ENCODE peak calls at places on chromosomes 4 and X, in six cellular contexts. C is Caco-2, G is aorta, R is HepG2, Z is IMR-90, I is astrocyte. L is an unnamed sample.
A peak's percentile ranks its signal among the peaks of the same experiment; 100 is the strongest.

GRCh38 chrX:121570072-121570841 is 522.8 kb downstream of the GLUD2 start:
- DNase-seq in C (no peak), G (no peak), R (no peak), Z (no peak), I (no peak), L (no peak)

GRCh38 chrX:34638116-34638515 is 19.0 kb downstream of the TMEM47 start:
- DNase-seq in C (no peak), G (no peak), R (peak; percentile 1), Z (peak; percentile 54), I (no peak), L (no peak)

GRCh38 chr4:57074753-57075152 is 35.4 kb downstream of the IGFBP7 start:
- DNase-seq in C (no peak), G (no peak), R (no peak), Z (peak; percentile 88), I (peak; percentile 86), L (no peak)

GRCh38 chrX:124085063-124085462 is 123.6 kb downstream of the STAG2 start:
- DNase-seq in C (no peak), G (no peak), R (no peak), Z (no peak), I (no peak), L (no peak)

GRCh38 chr4:150237110-150237852 is 159.0 kb downstream of the DCLK2 start:
- DNase-seq in C (no peak), G (no peak), R (no peak), Z (peak; percentile 98), I (peak; percentile 98), L (peak; percentile 76)

GRCh38 chrX:9943420-9943819 is 23.7 kb upstream of the CLDN34 start:
- DNase-seq in C (no peak), G (no peak), R (no peak), Z (no peak), I (no peak), L (no peak)

GRCh38 chrX:13605611-13606010 is 36.2 kb downstream of the EGFL6 start:
- DNase-seq in C (no peak), G (no peak), R (no peak), Z (no peak), I (no peak), L (no peak)

GRCh38 chr4:166726832-166727231 is 507.5 kb downstream of the SPOCK3 start:
- DNase-seq in C (no peak), G (no peak), R (no peak), Z (no peak), I (no peak), L (no peak)

GRCh38 chrX:22060451-22060940 is 28.4 kb downstream of the PHEX start:
- DNase-seq in C (no peak), G (no peak), R (no peak), Z (peak; percentile 55), I (peak; percentile 33), L (no peak)

GRCh38 chr4:8048856-8049686 is 109.4 kb upstream of the AFAP1 start:
- DNase-seq in C (no peak), G (no peak), R (no peak), Z (no peak), I (no peak), L (no peak)

DNA sequence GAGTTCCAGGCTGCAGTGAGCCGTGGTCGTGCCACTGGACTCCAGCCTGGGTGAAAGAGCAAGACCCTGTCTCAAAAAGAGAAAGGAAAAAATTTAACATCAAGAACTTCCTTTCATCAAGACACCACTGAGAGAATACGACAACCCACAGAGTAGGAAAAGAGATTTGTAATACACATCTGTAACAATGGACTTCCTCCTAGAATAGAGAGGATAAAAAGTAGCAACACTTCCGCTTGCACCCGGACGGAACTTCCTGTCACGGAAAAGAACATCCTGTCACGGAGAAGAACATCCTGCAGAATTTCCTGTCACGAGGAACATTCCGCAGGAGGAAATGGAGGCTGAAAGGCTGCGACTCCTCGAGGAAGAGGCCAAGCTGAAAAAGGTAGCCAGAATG is at the start of gene DCAF4L1:
- DNase-seq in C (no peak), G (no peak), R (no peak), Z (no peak), I (no peak), L (no peak)
- H3K4me3 ChIP-seq in C (no peak within 1 kb of the TSS), G (no peak within 1 kb of the TSS), R (no peak within 1 kb of the TSS), Z (no peak within 1 kb of the TSS), I (no peak within 1 kb of the TSS), L (no peak within 1 kb of the TSS)

DNA sequence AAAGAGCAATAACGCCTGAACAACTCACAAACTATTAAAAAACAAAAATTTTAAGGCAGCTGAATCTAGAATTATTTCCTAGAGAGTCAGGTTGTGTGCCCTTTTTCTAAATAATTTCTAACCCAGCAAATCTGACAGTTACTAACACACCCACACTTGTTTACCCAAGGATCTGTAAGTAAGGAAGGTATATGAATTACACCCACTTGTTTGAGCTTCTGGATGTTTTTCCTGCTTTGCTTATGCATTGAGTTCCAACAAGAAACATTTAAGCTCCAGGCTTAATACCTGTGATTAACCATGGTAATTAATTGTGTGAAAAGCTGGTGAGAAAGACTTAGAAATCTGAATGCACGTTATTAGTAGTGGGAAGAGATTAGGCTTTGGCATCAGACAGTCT is 1.5 kb downstream of the NIPAL1 start:
- DNase-seq in C (no peak), G (no peak), R (no peak), Z (no peak), I (no peak), L (no peak)
- H3K4me3 ChIP-seq in C (no peak overlapping the region), G (no peak overlapping the region), R (no peak overlapping the region), Z (no peak overlapping the region), I (no peak overlapping the region), L (no peak overlapping the region)

DNA sequence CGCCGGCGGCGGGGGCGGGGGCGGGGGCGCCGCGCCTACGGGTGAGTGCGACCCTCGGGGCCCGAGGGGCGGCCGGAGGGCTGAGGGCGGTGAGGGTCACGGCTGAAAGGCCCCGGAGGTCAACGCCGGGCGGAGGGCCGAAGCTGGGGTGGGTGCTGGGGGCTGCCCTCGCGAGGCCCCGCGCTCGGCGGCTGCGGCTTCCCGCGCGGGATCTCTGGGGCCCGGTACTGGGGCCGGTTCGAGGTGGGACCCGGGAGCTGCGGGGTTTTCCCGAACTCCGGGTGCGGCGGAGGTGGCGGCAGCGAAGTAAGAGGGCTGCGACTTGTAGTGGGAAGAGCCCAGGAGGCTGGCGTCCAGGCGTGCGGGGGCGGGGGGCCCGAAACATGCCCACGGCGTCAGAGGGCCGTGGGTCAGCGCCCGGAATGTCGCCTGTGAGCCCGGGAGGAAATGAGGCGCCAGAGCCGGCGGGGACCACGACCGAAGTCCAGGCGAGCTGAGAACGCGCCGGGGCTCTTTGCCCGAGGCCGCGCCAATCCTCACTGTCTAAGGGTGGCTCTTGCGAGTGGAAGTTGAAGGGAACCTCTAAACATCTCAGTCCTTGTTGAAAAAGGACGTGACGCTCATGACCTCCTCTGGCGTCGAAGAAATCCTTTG is 407 bp downstream of the IL13RA1 start:
- DNase-seq in C (peak; percentile 54), G (peak; percentile 87), R (peak; percentile 10), Z (peak; percentile 10), I (peak; percentile 8), L (no peak)
- H3K4me3 ChIP-seq in C (peak overlapping the region; percentile 64), G (peak overlapping the region; percentile 46), R (peak overlapping the region; percentile 74), Z (peak overlapping the region; percentile 88), I (peak overlapping the region; percentile 64), L (peak overlapping the region; percentile 62)

DNA sequence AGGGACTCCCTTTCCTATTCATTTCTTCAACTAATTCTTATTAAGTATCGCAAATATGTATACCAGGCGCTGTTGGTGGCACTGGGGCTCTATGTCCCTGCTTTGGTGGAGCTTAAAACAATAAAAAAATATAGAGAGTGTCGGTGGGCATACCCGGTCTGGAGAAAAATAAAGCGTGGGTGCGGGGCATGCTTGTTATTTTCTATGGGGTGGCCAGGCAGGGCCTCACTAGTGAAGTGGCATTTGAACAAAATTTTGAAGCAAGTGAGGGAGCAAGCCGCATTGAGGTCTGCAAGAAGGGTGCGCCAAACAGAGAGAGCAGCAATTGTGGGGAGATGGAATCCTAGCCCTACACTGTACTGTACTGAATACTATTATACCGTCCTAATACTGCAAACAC is 565 bp upstream of the IDS start:
- DNase-seq in C (no peak), G (no peak), R (no peak), Z (no peak), I (no peak), L (no peak)
- H3K4me3 ChIP-seq in C (peak overlapping the region; percentile 39), G (no peak overlapping the region), R (no peak overlapping the region), Z (no peak overlapping the region), I (no peak overlapping the region), L (no peak overlapping the region)

GRCh38 chrX:155768036-155768769 is 112.9 kb upstream of the VAMP7 start:
- DNase-seq in C (no peak), G (peak; percentile 58), R (no peak), Z (peak; percentile 35), I (no peak), L (peak; percentile 66)

GRCh38 chrX:155766321-155766720 is 114.8 kb upstream of the VAMP7 start:
- DNase-seq in C (no peak), G (no peak), R (no peak), Z (no peak), I (no peak), L (no peak)

GRCh38 chrX:155767101-155767878 is 113.9 kb upstream of the VAMP7 start:
- DNase-seq in C (peak; percentile 68), G (peak; percentile 71), R (no peak), Z (peak; percentile 74), I (peak; percentile 83), L (peak; percentile 49)
- H3K4me3 ChIP-seq in C (peak overlapping the region; percentile 13), G (peak overlapping the region; percentile 60), R (no peak overlapping the region), Z (peak overlapping the region; percentile 100), I (peak overlapping the region; percentile 69), L (peak overlapping the region; percentile 57)

GRCh38 chrX:154368630-154369452 is 5.6 kb downstream of the FLNA start:
- DNase-seq in C (peak; percentile 83), G (peak; percentile 92), R (peak; percentile 66), Z (peak; percentile 90), I (peak; percentile 81), L (peak; percentile 78)

GRCh38 chrX:154369453-154370299 is 4.8 kb downstream of the FLNA start:
- DNase-seq in C (peak; percentile 91), G (peak; percentile 91), R (peak; percentile 87), Z (peak; percentile 95), I (peak; percentile 93), L (peak; percentile 93)

GRCh38 chrX:154371771-154372300 is 2.6 kb downstream of the FLNA start:
- DNase-seq in C (no peak), G (no peak), R (no peak), Z (no peak), I (no peak), L (no peak)

GRCh38 chrX:154370882-154371770 is 3.3 kb downstream of the FLNA start:
- DNase-seq in C (peak; percentile 93), G (peak; percentile 95), R (peak; percentile 85), Z (peak; percentile 89), I (peak; percentile 75), L (peak; percentile 77)

GRCh38 chrX:154370300-154370881 is 4.0 kb downstream of the FLNA start:
- DNase-seq in C (no peak), G (no peak), R (no peak), Z (no peak), I (no peak), L (no peak)
- H3K4me3 ChIP-seq in C (peak overlapping the region; percentile 98), G (peak overlapping the region; percentile 60), R (peak overlapping the region; percentile 80), Z (peak overlapping the region; percentile 95), I (peak overlapping the region; percentile 99), L (peak overlapping the region; percentile 70)